ENCODE peak calls at places on chromosome 19, in seven cellular contexts. A is A549, B is stomach, K is ovary, G is tibial nerve, H is breast epithelium, W is right lobe of liver. Z is an unnamed sample.

GRCh38 chr19:13428352-13428751 is 77.9 kb downstream of the CACNA1A start:
- DNase-seq in A (no peak), B (no peak), K (no peak), G (no peak), H (no peak), W (no peak), Z (no peak)

GRCh38 chr19:14515501-14516047 is 2.6 kb downstream of the DNAJB1 start:
- DNase-seq in A (no peak), B (no peak), K (no peak), G (no peak), H (no peak), W (no peak), Z (no peak)

GRCh38 chr19:42401365-42402303 is 11.5 kb upstream of the CNFN start:
- DNase-seq in A (peak), B (peak), K (peak), G (peak), H (peak), W (peak), Z (no peak)

GRCh38 chr19:12112701-12113100 is 27.4 kb downstream of the ZNF20 start:
- DNase-seq in A (no peak), B (no peak), K (no peak), G (no peak), H (no peak), W (no peak), Z (no peak)

GRCh38 chr19:1749373-1750342 is 3.6 kb upstream of the ONECUT3 start:
- DNase-seq in A (no peak), B (no peak), K (no peak), G (no peak), H (no peak), W (no peak), Z (no peak)

GRCh38 chr19:29697523-29698261 is 17.4 kb downstream of the C19orf12 start:
- DNase-seq in A (no peak), B (no peak), K (no peak), G (no peak), H (no peak), W (no peak), Z (no peak)

GRCh38 chr19:10764340-10764894 is 46.5 kb downstream of the DNM2 start:
- DNase-seq in A (peak), B (peak), K (peak), G (no peak), H (no peak), W (peak), Z (no peak)

GRCh38 chr19:6018786-6019185 is 40.8 kb upstream of the RANBP3 start:
- DNase-seq in A (no peak), B (no peak), K (no peak), G (no peak), H (no peak), W (no peak), Z (no peak)

GRCh38 chr19:13154911-13155471 is 4.8 kb downstream of the IER2 start:
- DNase-seq in A (no peak), B (peak), K (peak), G (peak), H (peak), W (peak), Z (no peak)

GRCh38 chr19:17149393-17150135 is 65.6 kb upstream of the USE1 start:
- DNase-seq in A (no peak), B (no peak), K (no peak), G (no peak), H (no peak), W (no peak), Z (no peak)

GRCh38 chr19:13923194-13923987 is 14.8 kb downstream of the PODNL1 start:
- DNase-seq in A (no peak), B (no peak), K (no peak), G (no peak), H (no peak), W (no peak), Z (no peak)

GRCh38 chr19:30305346-30306060 is 66.7 kb upstream of the ZNF536 start:
- DNase-seq in A (no peak), B (no peak), K (no peak), G (no peak), H (no peak), W (no peak), Z (no peak)

GRCh38 chr19:50567052-50567841 is 988 bp downstream of the LRRC4B start:
- DNase-seq in A (peak), B (no peak), K (no peak), G (no peak), H (no peak), W (no peak), Z (no peak)

GRCh38 chr19:48969276-48970138 is 4.4 kb downstream of the FTL start:
- DNase-seq in A (peak), B (no peak), K (no peak), G (no peak), H (no peak), W (no peak), Z (no peak)

GRCh38 chr19:48968813-48969218 is 3.7 kb downstream of the FTL start:
- DNase-seq in A (peak), B (no peak), K (no peak), G (no peak), H (no peak), W (peak), Z (no peak)

GRCh38 chr19:48970139-48970766 is 5.1 kb downstream of the FTL start:
- DNase-seq in A (no peak), B (no peak), K (no peak), G (no peak), H (no peak), W (no peak), Z (no peak)

GRCh38 chr19:48968179-48968661 is 3.1 kb downstream of the FTL start:
- DNase-seq in A (no peak), B (no peak), K (no peak), G (no peak), H (no peak), W (peak), Z (no peak)

DNA sequence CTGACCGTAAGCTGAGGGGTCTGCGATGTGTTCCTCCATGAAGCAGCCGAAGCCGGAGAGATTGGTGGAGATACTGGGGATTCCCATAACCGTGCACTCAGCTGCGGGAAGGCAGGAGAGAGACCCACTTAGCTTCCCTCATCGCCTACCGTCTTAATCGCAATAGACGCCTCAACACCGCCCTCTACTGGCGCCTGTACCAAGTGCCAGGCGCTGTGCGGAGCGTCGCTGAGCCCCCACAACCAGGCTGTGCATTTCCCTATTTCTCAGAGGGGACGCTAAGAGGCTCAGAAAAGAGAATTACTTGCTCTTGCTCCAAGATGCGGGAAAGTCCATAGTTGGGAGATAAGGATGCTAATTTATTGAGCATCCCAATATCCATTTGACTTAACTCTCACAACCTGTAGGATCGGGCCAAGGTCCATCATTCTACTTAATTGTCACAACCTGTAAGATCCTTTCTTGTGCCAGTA is 5.8 kb downstream of the FTL start:
- DNase-seq in A (peak), B (peak), K (peak), G (peak), H (no peak), W (peak), Z (no peak)
- TF ChIP-seq POLR2A in A (no peak), B (no peak), K (no peak), G (no peak), H (no peak), W (no peak), Z (no peak)

GRCh38 chr19:677601-678380 is 1.6 kb downstream of the FSTL3 start:
- DNase-seq in A (peak), B (no peak), K (peak), G (no peak), H (no peak), W (no peak), Z (no peak)
- H3K27ac ChIP-seq in A (peak), B (peak), K (peak), G (peak), H (peak), W (no peak), Z (peak)

GRCh38 chr19:55369651-55370304 is 485 bp downstream of the IL11 start:
- DNase-seq in A (peak), B (no peak), K (no peak), G (no peak), H (no peak), W (no peak), Z (no peak)
- TF ChIP-seq POLR2A in A (no peak), B (no peak), K (no peak), G (no peak), H (no peak), W (no peak), Z (no peak)

GRCh38 chr19:18644144-18645034 is 7.6 kb downstream of the KLHL26 start:
- DNase-seq in A (no peak), B (no peak), K (no peak), G (no peak), H (no peak), W (no peak), Z (no peak)
- H3K27ac ChIP-seq in A (no peak), B (no peak), K (no peak), G (peak), H (peak), W (no peak), Z (no peak)

GRCh38 chr19:7376151-7376852 is 27.6 kb downstream of the ARHGEF18 start:
- DNase-seq in A (no peak), B (no peak), K (no peak), G (no peak), H (no peak), W (no peak), Z (no peak)
- TF ChIP-seq POLR2A in A (no peak), B (no peak), K (no peak), G (no peak), H (no peak), W (no peak), Z (no peak)

DNA sequence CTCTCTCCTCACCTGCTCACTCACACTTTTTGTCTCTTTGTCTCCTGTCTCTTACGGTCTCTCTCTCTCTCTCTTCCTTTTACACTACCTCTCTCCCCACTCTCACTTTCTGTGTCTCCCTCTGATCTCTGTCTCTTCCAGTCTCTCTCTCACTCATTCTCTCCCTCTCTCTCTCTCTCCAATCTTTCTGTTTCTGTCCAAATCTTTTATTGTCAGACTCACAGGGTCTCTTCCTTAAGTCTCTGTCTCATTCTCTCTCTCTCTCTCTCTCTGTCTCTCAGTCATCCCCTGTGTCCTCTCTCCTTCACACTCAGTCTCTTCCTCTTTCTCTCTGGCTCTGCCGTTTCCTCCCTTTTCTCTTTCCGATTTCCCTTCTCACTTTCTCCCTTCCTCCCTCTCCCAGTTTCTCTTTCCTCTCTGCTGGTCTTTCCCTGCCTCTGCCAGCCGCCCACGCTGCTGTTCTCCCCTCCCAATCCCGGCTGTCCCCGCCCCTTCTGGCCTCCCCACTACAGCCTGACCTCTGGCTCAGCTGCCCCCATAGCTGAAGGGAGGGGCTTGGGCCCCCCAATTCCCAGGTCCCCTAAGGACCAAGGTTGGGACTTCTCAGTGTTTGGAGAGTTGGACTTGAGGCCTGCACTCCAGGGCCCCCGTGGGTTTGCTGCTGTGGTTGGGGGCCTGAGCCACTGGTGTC is at the start of gene PLEKHA4:
- DNase-seq in A (no peak), B (peak), K (peak), G (peak), H (no peak), W (peak), Z (no peak)
- H3K27ac ChIP-seq in A (peak), B (peak), K (peak), G (peak), H (peak), W (peak), Z (peak)

GRCh38 chr19:19488875-19489690 is 26.3 kb downstream of the TSSK6 start:
- DNase-seq in A (peak), B (peak), K (peak), G (peak), H (peak), W (peak), Z (no peak)
- TF ChIP-seq POLR2A in A (no peak), B (no peak), K (no peak), G (no peak), H (no peak), W (peak), Z (no peak)

GRCh38 chr19:40667602-40668001 is 22.8 kb downstream of the NUMBL start:
- DNase-seq in A (no peak), B (no peak), K (no peak), G (no peak), H (no peak), W (no peak), Z (no peak)

GRCh38 chr19:40666803-40667438 is 23.5 kb downstream of the NUMBL start:
- DNase-seq in A (no peak), B (no peak), K (no peak), G (no peak), H (no peak), W (no peak), Z (no peak)

GRCh38 chr19:40661616-40662015 is 28.8 kb downstream of the NUMBL start:
- DNase-seq in A (no peak), B (no peak), K (no peak), G (no peak), H (no peak), W (no peak), Z (no peak)

GRCh38 chr19:40662925-40663711 is 27.3 kb downstream of the NUMBL start:
- DNase-seq in A (peak), B (peak), K (peak), G (peak), H (peak), W (peak), Z (peak)

DNA sequence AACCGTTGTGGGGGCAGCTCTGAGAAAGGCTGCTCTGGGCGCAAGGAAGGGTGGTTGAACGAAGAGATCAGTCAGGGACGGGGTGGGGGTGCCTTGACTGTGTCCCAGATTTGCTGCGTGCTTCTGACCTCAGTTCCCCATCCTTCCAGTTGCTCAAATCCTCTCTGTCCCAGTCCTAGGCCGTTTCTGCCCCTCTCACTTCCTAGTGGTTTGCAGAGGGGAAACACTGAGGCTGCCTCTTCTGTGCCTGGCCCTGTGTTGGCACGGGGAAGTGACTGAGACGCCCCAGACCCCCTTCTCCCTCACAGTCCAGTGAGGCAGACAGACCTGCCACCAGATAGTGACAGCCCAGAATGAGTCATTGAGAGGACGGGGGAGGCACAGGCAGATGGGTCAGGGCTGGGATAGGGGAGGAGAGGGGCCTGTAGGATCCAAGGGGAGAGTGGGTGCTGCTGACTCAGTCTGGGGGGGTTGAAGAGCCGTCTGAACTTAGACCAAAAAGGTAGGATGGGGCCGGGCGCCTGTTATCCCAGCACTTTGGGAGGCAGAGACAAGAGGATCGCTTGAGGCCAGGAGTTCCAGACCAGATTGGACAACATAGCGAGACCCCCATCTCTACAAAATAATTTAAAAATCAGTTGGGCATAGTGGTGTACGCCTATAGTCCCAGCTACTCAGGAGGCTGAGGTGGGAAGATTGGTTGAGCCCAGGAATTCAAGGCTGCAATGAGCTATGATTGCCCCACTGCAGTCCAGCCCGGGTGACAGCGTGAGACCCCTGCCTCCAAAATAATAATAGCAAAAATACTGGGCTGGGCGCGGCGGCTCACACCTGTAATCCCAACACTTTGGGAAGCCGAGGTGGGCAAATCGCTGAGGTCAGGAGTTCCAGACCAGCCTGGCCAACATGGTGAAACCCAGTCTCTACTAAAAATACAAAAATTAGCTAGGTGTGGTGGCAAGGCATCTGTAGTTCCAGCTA is 26.4 kb downstream of the NUMBL start:
- DNase-seq in A (no peak), B (no peak), K (no peak), G (no peak), H (no peak), W (no peak), Z (no peak)
- H3K27ac ChIP-seq in A (peak), B (peak), K (peak), G (peak), H (peak), W (peak), Z (peak)

DNA sequence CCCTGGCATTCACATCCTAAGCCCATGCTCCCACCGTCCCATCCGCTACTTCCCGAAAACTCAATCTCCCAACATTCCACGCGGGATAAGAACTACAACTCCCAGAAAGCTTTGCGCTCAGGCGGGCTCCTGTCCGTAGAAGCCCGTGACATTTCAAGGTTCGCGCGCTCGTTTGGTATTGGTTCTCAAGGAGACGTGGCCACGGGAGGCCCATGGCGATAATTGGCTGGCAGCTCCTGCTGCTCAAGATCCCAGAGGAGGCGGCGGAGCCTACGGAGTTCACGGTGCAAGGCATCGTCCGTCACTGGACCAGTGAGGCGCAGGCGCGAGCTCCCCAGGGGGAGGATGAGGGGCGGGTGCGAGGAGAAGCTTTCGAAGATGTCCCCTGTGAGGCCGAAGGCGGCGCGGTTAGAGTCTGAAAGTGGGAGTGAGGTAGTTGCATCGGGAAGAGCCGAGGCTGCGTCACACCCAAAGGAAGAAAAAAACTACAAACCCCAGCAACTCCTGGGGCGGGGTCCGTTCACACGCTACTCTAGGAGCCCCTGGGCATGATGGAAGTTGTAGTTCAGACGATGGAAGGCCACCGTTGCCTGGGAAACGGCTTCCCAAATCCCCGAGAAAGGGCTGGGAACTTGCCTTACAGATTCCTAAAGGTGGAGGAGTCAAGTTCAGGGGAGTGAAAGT is 1.2 kb upstream of the MAMSTR start:
- DNase-seq in A (peak), B (peak), K (peak), G (peak), H (peak), W (peak), Z (peak)
- TF ChIP-seq POLR2A in A (peak), B (no peak), K (peak), G (no peak), H (no peak), W (no peak), Z (no peak)

Z was measured in vagina.